ENCODE peak calls at places on chromosomes 6 and 20, in seven cellular contexts. H is brain microvascular endothelial cell, A is neuronal stem cell, N is psoas muscle, O is Peyer's patch, Y is SJSA1, F is stomach. C is an unnamed sample.

GRCh38 chr6:168884646-168885086 is 369.0 kb downstream of the THBS2 start:
- DNase-seq in Y (no peak), O (peak; percentile 85), F (peak; percentile 80), A (peak; percentile 56), N (peak; percentile 70), H (peak; percentile 33), C (peak; percentile 75)

GRCh38 chr6:149176971-149177667 is 140.4 kb upstream of the TAB2 start:
- DNase-seq in Y (no peak), A (no peak), F (peak; percentile 58), H (no peak), O (no peak), N (no peak), C (no peak)

GRCh38 chr20:32031007-32031958 is 20.8 kb upstream of the HCK start:
- DNase-seq in N (peak; percentile 77), A (peak; percentile 84), O (peak; percentile 78), F (peak; percentile 81), Y (peak; percentile 93), H (peak; percentile 69), C (peak; percentile 75)

GRCh38 chr6:37106982-37107453 is 62.9 kb upstream of the PIM1 start:
- DNase-seq in A (no peak), F (no peak), Y (no peak), N (no peak), O (no peak), H (no peak), C (no peak)

GRCh38 chr6:90338409-90338808 is 41.8 kb upstream of the BACH2 start:
- DNase-seq in O (no peak), Y (no peak), N (no peak), F (no peak), A (no peak), H (no peak), C (no peak)

GRCh38 chr20:38134427-38135281 is 30.4 kb downstream of the TGM2 start:
- DNase-seq in H (peak; percentile 79), O (peak; percentile 42), F (no peak), N (no peak), A (no peak), Y (peak; percentile 86), C (no peak)

GRCh38 chr6:93398723-93399122 is 20.6 kb downstream of the EPHA7 start:
- DNase-seq in A (no peak), F (no peak), N (no peak), H (no peak), Y (no peak), O (no peak), C (no peak)

GRCh38 chr6:52958546-52959255 is 36.4 kb downstream of the GSTA4 start:
- DNase-seq in N (no peak), H (no peak), Y (no peak), O (no peak), A (no peak), F (no peak), C (no peak)

GRCh38 chr6:90044182-90044832 is 150.0 kb downstream of the GJA10 start:
- DNase-seq in A (no peak), Y (no peak), F (no peak), N (no peak), O (no peak), H (no peak), C (no peak)

GRCh38 chr6:121999458-122000065 is 399.9 kb upstream of the HSF2 start:
- DNase-seq in O (no peak), N (no peak), A (no peak), Y (no peak), F (no peak), H (no peak), C (no peak)

GRCh38 chr20:55205684-55206083 is 730.3 kb downstream of the DOK5 start:
- DNase-seq in O (no peak), Y (no peak), H (no peak), A (no peak), N (no peak), F (no peak), C (no peak)

GRCh38 chr20:58495623-58496428 is 19.4 kb downstream of the APCDD1L start:
- DNase-seq in H (no peak), O (no peak), N (no peak), Y (no peak), F (no peak), A (no peak), C (no peak)

GRCh38 chr6:56760842-56761241 is 118.2 kb upstream of the DST start:
- DNase-seq in O (no peak), F (no peak), N (no peak), H (no peak), Y (no peak), A (no peak), C (no peak)

GRCh38 chr6:157599191-157599590 is 218.2 kb downstream of the ZDHHC14 start:
- DNase-seq in N (no peak), F (no peak), A (no peak), O (no peak), H (no peak), Y (peak; percentile 28), C (no peak)

GRCh38 chr6:108961985-108962384 is 113.8 kb downstream of the ARMC2 start:
- DNase-seq in H (peak; percentile 6), N (no peak), A (no peak), O (no peak), Y (no peak), F (no peak), C (no peak)

GRCh38 chr6:125197795-125198269 is 44.3 kb downstream of the TPD52L1 start:
- DNase-seq in Y (no peak), N (peak; percentile 69), H (peak; percentile 42), O (peak; percentile 72), F (peak; percentile 87), A (no peak), C (peak; percentile 85)

GRCh38 chr6:3455121-3455489 is 1.7 kb downstream of the SLC22A23 start:
- DNase-seq in A (no peak), N (no peak), O (peak; percentile 62), H (no peak), Y (no peak), F (peak; percentile 50), C (peak; percentile 72)

GRCh38 chr6:17962436-17963031 is 24.9 kb downstream of the KIF13A start:
- DNase-seq in H (peak; percentile 96), F (no peak), Y (peak; percentile 97), N (peak; percentile 66), O (no peak), A (no peak), C (peak; percentile 35)

GRCh38 chr20:3916347-3916746 is 27.2 kb downstream of the PANK2 start:
- DNase-seq in Y (no peak), O (no peak), H (no peak), F (no peak), A (no peak), N (no peak), C (no peak)

GRCh38 chr20:45111799-45112471 is 3.0 kb downstream of the WFDC5 start:
- DNase-seq in O (no peak), N (no peak), Y (peak; percentile 37), F (no peak), A (no peak), H (no peak), C (no peak)

GRCh38 chr6:8414844-8415243 is 20.5 kb downstream of the SLC35B3 start:
- DNase-seq in O (no peak), H (no peak), Y (no peak), F (no peak), N (no peak), A (no peak), C (no peak)

GRCh38 chr6:8415913-8416312 is 19.4 kb downstream of the SLC35B3 start:
- DNase-seq in O (no peak), N (no peak), H (no peak), Y (no peak), F (no peak), A (no peak), C (no peak)

GRCh38 chr6:8420031-8420588 is 15.2 kb downstream of the SLC35B3 start:
- DNase-seq in H (no peak), A (no peak), O (no peak), N (no peak), F (no peak), Y (no peak), C (no peak)

GRCh38 chr6:8415305-8415704 is 20.0 kb downstream of the SLC35B3 start:
- DNase-seq in N (no peak), O (no peak), F (no peak), A (no peak), H (no peak), Y (no peak), C (no peak)
- H3K36me3 ChIP-seq in N (peaks cover 4% of the 10 kb centered on the region), O (no peaks in the 10 kb centered on the region), F (peaks cover 91% of the 10 kb centered on the region), A (peaks cover 10% of the 10 kb centered on the region), H (peaks cover 19% of the 10 kb centered on the region), Y (peaks cover 52% of the 10 kb centered on the region), C (peaks cover 19% of the 10 kb centered on the region)

GRCh38 chr6:137870744-137871247 is 3.7 kb downstream of the TNFAIP3 start:
- DNase-seq in H (no peak), F (no peak), O (no peak), A (no peak), N (no peak), Y (no peak), C (no peak)
- H3K27ac ChIP-seq in H (no peak overlapping the region), F (peak overlapping the region; percentile 25), O (peak overlapping the region; percentile 97), A (peak overlapping the region; percentile 27), N (peak overlapping the region; percentile 39), Y (no peak overlapping the region), C (peak overlapping the region; percentile 76)

DNA sequence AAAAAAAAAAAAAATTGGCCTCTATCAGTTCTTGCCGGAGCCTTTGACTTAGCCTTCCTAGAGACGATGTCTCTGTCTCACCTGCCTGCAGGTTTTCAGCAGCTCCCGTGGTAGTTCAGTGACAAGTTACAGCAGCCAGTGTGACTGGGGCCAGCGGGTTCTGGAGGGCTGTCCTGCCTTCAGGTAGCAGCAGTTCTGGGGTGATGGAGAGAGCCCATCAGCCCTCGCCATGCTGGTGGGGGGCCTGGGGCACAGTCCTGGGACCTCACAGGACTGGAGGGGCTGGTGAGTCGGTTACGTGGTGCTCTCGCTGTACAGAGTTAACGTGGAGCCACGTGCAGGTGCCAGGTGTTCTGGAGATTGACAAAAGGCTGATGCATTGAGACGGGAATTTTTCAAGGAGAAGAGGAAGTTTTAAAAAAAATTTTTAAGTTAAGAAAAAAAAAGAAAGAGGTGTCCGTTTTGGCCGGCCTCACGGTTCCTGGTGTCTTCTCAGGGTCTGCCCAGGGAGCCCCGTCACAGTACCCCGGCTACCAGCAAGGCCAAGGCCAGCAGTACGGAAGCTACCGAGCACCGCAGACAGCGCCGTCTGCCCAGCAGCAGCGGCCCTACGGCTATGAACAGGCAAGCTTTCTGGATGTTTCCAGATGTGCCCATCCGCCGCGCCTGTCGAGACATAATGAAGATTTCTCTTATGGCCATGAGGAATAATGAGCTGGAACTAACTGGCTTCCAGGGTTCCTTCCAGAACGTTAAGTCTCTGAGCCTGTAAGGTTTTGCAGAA is 8.6 kb upstream of the MTG2 start:
- DNase-seq in Y (no peak), A (no peak), O (no peak), N (no peak), H (no peak), F (no peak), C (no peak)
- H3K36me3 ChIP-seq in Y (peaks cover 14% of the 10 kb centered on the region), A (peaks cover 30% of the 10 kb centered on the region), O (no peaks in the 10 kb centered on the region), N (no peaks in the 10 kb centered on the region), H (peaks cover 11% of the 10 kb centered on the region), F (peaks cover 74% of the 10 kb centered on the region), C (no peaks in the 10 kb centered on the region)

GRCh38 chr6:1622851-1623768 is 13.4 kb downstream of the FOXC1 start:
- DNase-seq in F (peak; percentile 23), H (no peak), N (no peak), Y (no peak), O (no peak), A (no peak), C (no peak)

GRCh38 chr6:1622220-1622841 is 12.6 kb downstream of the FOXC1 start:
- DNase-seq in O (no peak), F (no peak), N (no peak), H (no peak), A (no peak), Y (no peak), C (no peak)

GRCh38 chr6:1624071-1624847 is 14.5 kb downstream of the FOXC1 start:
- DNase-seq in F (peak; percentile 17), A (no peak), Y (no peak), N (no peak), O (peak; percentile 49), H (no peak), C (no peak)

GRCh38 chr6:1624848-1625341 is 15.2 kb downstream of the FOXC1 start:
- DNase-seq in A (no peak), O (peak; percentile 49), N (peak; percentile 56), Y (no peak), H (no peak), F (no peak), C (no peak)

GRCh38 chr6:1623769-1624070 is 14.0 kb downstream of the FOXC1 start:
- DNase-seq in O (no peak), H (no peak), A (no peak), F (peak; percentile 7), Y (no peak), N (no peak), C (no peak)
- H3K27ac ChIP-seq in O (no peak overlapping the region), H (no peak overlapping the region), A (no peak overlapping the region), F (no peak overlapping the region), Y (no peak overlapping the region), N (no peak overlapping the region), C (no peak overlapping the region)

C was measured in colonic mucosa.